ENCODE peak calls at places on chromosomes 6 and 20, in eight cellular contexts. One of them, this sample, is unnamed.

GRCh38 chr6:152941746-152942145 is 41.1 kb downstream of the FBXO5 start:
- DNase-seq in HFF-Myc: no peak
- DNase-seq in CD8-positive, alpha-beta T cell: no peak
- DNase-seq in fibroblast of mammary gland: no peak
- DNase-seq in astrocyte of the spinal cord: no peak
- DNase-seq in vagina: no peak
- DNase-seq in ovary: no peak
- DNase-seq in left ventricle myocardium inferior: no peak
- DNase-seq in this sample: no peak

GRCh38 chr6:52388790-52389189 is 26.8 kb downstream of the PAQR8 start:
- DNase-seq in astrocyte of the spinal cord: no peak
- DNase-seq in left ventricle myocardium inferior: no peak
- DNase-seq in vagina: no peak
- DNase-seq in ovary: no peak
- DNase-seq in CD8-positive, alpha-beta T cell: no peak
- DNase-seq in fibroblast of mammary gland: no peak
- DNase-seq in HFF-Myc: no peak
- DNase-seq in this sample: peak

GRCh38 chr6:9224539-9224938 is 789.2 kb upstream of the SLC35B3 start:
- DNase-seq in astrocyte of the spinal cord: no peak
- DNase-seq in vagina: no peak
- DNase-seq in fibroblast of mammary gland: no peak
- DNase-seq in left ventricle myocardium inferior: no peak
- DNase-seq in HFF-Myc: no peak
- DNase-seq in ovary: no peak
- DNase-seq in CD8-positive, alpha-beta T cell: no peak
- DNase-seq in this sample: no peak

GRCh38 chr6:14129572-14129971 is 12.0 kb downstream of the CD83 start:
- DNase-seq in CD8-positive, alpha-beta T cell: peak
- DNase-seq in vagina: no peak
- DNase-seq in ovary: peak
- DNase-seq in HFF-Myc: peak
- DNase-seq in left ventricle myocardium inferior: peak
- DNase-seq in astrocyte of the spinal cord: peak
- DNase-seq in fibroblast of mammary gland: peak
- DNase-seq in this sample: peak

GRCh38 chr20:15446373-15446772 is 1109.0 kb upstream of the FLRT3 start:
- DNase-seq in ovary: peak
- DNase-seq in HFF-Myc: no peak
- DNase-seq in CD8-positive, alpha-beta T cell: no peak
- DNase-seq in vagina: no peak
- DNase-seq in astrocyte of the spinal cord: peak
- DNase-seq in fibroblast of mammary gland: no peak
- DNase-seq in left ventricle myocardium inferior: peak
- DNase-seq in this sample: peak

GRCh38 chr20:13101276-13101675 is 92.5 kb downstream of the SPTLC3 start:
- DNase-seq in HFF-Myc: no peak
- DNase-seq in fibroblast of mammary gland: no peak
- DNase-seq in ovary: no peak
- DNase-seq in astrocyte of the spinal cord: peak
- DNase-seq in vagina: no peak
- DNase-seq in CD8-positive, alpha-beta T cell: no peak
- DNase-seq in left ventricle myocardium inferior: no peak
- DNase-seq in this sample: no peak

GRCh38 chr6:56807992-56808342 is 146.9 kb upstream of the BEND6 start:
- DNase-seq in CD8-positive, alpha-beta T cell: no peak
- DNase-seq in vagina: no peak
- DNase-seq in left ventricle myocardium inferior: no peak
- DNase-seq in fibroblast of mammary gland: peak
- DNase-seq in astrocyte of the spinal cord: no peak
- DNase-seq in HFF-Myc: no peak
- DNase-seq in ovary: no peak
- DNase-seq in this sample: no peak

GRCh38 chr6:136158398-136158797 is 91.7 kb downstream of the MTFR2 start:
- DNase-seq in fibroblast of mammary gland: no peak
- DNase-seq in vagina: no peak
- DNase-seq in CD8-positive, alpha-beta T cell: no peak
- DNase-seq in ovary: peak
- DNase-seq in HFF-Myc: no peak
- DNase-seq in left ventricle myocardium inferior: peak
- DNase-seq in astrocyte of the spinal cord: peak
- DNase-seq in this sample: peak

GRCh38 chr6:140366991-140367390 is 992.5 kb upstream of the CITED2 start:
- DNase-seq in left ventricle myocardium inferior: no peak
- DNase-seq in fibroblast of mammary gland: peak
- DNase-seq in CD8-positive, alpha-beta T cell: no peak
- DNase-seq in ovary: no peak
- DNase-seq in HFF-Myc: peak
- DNase-seq in vagina: no peak
- DNase-seq in astrocyte of the spinal cord: peak
- DNase-seq in this sample: peak

GRCh38 chr6:108690326-108691000 is 129.7 kb downstream of the FOXO3 start:
- DNase-seq in vagina: no peak
- DNase-seq in ovary: no peak
- DNase-seq in astrocyte of the spinal cord: no peak
- DNase-seq in HFF-Myc: no peak
- DNase-seq in CD8-positive, alpha-beta T cell: no peak
- DNase-seq in fibroblast of mammary gland: peak
- DNase-seq in left ventricle myocardium inferior: no peak
- DNase-seq in this sample: peak

DNA sequence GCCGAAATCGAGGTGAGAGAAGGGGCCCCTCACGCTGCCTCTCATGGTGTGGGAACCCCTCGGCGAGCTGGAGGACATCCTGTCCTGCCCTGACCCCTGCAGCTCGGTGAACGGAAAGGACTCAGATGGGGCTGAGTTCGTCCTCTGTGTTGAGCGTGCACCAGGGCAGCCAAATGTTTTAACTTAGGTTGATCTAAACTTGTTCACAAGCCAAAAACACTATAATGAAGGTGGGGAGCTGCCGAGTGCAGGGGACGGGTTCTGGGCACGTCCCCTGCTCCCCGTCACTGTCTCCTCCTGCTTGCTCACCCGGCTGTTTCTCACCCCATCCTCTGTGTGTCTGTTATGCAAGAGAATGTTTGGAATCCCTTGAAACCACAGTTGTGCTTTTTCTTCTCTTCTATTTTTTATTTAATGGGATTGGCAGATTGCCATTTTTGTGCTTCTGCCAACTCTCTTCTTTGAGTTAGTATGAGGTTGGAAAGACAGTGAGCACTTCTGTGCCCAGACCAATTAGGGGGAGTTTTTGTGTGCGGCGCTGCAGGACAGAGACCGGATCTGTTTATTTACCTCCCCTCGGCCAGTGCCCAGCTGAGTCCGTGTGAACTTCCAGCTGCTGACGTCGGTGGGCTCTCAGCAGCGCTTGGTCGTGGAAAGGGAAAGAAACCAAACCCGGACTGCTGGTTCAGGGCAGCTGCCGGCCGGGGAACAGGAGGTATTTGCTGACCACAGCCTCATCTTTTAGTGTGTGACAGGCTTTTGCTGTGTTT is 158.1 kb downstream of the DTNBP1 start:
- DNase-seq in left ventricle myocardium inferior: peak
- DNase-seq in vagina: peak
- DNase-seq in ovary: peak
- DNase-seq in astrocyte of the spinal cord: peak
- DNase-seq in fibroblast of mammary gland: peak
- DNase-seq in HFF-Myc: peak
- DNase-seq in CD8-positive, alpha-beta T cell: no peak
- DNase-seq in this sample: peak
- TF ChIP-seq CTCF in left ventricle myocardium inferior: no peak
- TF ChIP-seq CTCF in vagina: no peak
- TF ChIP-seq CTCF in ovary: no peak
- TF ChIP-seq CTCF in astrocyte of the spinal cord: peak
- TF ChIP-seq CTCF in fibroblast of mammary gland: no peak
- TF ChIP-seq CTCF in HFF-Myc: no peak
- TF ChIP-seq CTCF in CD8-positive, alpha-beta T cell: no peak
- TF ChIP-seq CTCF in this sample: no peak

DNA sequence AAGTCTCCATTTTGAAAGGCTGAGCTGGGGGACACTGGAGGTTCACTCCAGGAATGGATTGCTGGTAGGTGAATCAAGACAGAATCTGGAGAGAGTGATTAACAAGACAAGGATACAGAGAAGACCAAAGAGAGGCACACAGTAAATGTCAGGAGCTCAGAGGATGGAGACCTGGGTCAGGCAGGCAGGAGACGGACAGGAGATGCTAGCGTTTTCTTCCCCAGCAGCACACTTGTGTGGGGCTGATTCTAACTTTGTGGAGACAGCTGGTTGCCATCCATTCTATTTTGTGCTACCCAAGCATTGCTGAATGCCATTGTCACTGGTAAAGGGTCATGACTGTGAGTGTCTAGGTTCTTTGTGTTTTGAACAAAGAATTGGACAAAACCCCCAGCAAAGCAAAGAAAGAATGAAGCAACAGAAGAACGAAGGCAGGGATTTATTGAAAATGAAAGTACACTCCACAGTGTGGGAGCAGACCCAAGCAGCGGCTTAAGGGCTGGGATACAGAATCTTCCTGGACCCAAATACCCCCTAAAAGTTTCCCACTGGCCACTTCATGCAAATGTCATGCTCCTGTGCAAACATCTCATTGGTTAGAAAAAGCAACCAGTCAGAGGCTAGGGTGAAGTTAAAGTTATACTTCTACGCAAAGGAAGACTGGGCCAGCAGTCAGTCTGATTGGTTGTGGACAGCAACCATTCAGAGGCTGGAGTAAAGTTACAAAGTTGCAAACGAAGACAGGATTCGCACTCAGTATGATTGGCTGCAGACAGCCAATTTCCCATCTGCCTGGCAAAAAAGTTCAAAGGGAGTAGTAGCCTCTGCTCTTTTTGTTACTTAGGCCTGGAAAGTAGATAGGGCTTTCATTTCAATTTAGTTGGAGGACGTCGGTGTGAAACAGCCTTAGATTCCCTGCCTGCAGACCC is 17.5 kb downstream of the PTK7 start:
- DNase-seq in left ventricle myocardium inferior: no peak
- DNase-seq in astrocyte of the spinal cord: peak
- DNase-seq in HFF-Myc: peak
- DNase-seq in vagina: no peak
- DNase-seq in ovary: peak
- DNase-seq in fibroblast of mammary gland: peak
- DNase-seq in CD8-positive, alpha-beta T cell: no peak
- DNase-seq in this sample: peak
- H3K4me3 ChIP-seq in left ventricle myocardium inferior: peak
- H3K4me3 ChIP-seq in astrocyte of the spinal cord: peak
- H3K4me3 ChIP-seq in HFF-Myc: peak
- H3K4me3 ChIP-seq in vagina: peak
- H3K4me3 ChIP-seq in ovary: peak
- H3K4me3 ChIP-seq in fibroblast of mammary gland: peak
- H3K4me3 ChIP-seq in CD8-positive, alpha-beta T cell: no peak
- H3K4me3 ChIP-seq in this sample: peak

DNA sequence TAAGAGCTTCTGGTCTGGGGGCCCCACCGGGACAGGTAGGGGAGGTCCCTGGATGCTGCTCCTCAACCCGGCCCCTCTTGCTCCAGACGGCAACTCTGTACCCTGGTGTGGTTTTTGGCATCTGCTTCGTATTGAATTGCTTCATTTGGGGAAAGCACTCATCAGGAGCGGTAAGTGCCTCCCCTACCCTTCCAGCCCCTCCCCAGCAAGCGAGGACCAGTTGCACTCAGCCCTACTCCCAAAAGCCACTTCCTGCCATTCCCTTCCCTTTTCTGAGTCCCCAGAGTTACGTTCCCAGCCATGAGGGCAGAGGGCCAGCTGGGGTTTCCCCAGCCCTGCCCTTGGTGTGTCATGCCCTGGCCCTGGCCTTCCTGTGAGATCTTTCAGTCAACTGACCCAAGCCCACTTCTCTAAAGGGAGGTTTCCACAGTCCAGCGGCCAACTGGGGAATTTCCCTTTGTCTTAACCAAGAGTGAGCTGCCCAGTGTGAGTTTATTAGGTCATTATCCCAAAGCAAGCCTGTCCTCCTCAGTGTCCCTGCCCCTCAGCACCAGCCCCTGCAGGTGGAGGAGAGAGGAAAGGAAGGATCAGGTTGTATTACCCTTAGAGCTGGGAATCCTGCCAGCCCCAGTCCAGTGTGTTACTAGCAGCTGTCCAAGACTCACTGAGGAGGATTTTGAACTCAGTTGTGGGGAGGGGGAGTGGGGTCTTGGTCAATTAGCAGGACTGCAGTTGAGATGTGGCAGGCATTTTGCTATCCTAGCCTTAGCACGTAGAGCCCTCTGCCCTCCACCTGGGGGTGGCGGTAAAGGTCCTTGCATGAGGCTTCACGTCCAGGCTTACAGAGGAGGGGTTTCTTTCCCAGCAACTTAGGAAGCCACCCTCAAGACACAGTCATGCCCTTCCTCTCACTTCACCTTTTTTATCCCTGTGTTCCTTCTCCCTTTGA is 45.8 kb downstream of the TM9SF4 start:
- DNase-seq in ovary: peak
- DNase-seq in CD8-positive, alpha-beta T cell: peak
- DNase-seq in vagina: peak
- DNase-seq in HFF-Myc: peak
- DNase-seq in astrocyte of the spinal cord: peak
- DNase-seq in fibroblast of mammary gland: peak
- DNase-seq in left ventricle myocardium inferior: peak
- DNase-seq in this sample: peak
- TF ChIP-seq CTCF in ovary: no peak
- TF ChIP-seq CTCF in CD8-positive, alpha-beta T cell: no peak
- TF ChIP-seq CTCF in vagina: no peak
- TF ChIP-seq CTCF in HFF-Myc: peak
- TF ChIP-seq CTCF in astrocyte of the spinal cord: peak
- TF ChIP-seq CTCF in fibroblast of mammary gland: no peak
- TF ChIP-seq CTCF in left ventricle myocardium inferior: peak
- TF ChIP-seq CTCF in this sample: peak

GRCh38 chr6:42781811-42782688 is at the start of gene BICRAL:
- DNase-seq in fibroblast of mammary gland: peak
- DNase-seq in ovary: peak
- DNase-seq in left ventricle myocardium inferior: peak
- DNase-seq in CD8-positive, alpha-beta T cell: peak
- DNase-seq in astrocyte of the spinal cord: peak
- DNase-seq in HFF-Myc: peak
- DNase-seq in vagina: no peak
- DNase-seq in this sample: peak

GRCh38 chr6:42779521-42779920 is 2.3 kb upstream of the BICRAL start:
- DNase-seq in left ventricle myocardium inferior: no peak
- DNase-seq in HFF-Myc: no peak
- DNase-seq in ovary: no peak
- DNase-seq in CD8-positive, alpha-beta T cell: no peak
- DNase-seq in vagina: no peak
- DNase-seq in astrocyte of the spinal cord: no peak
- DNase-seq in fibroblast of mammary gland: no peak
- DNase-seq in this sample: no peak

GRCh38 chr6:42783177-42783875 is 1.5 kb downstream of the BICRAL start:
- DNase-seq in astrocyte of the spinal cord: peak
- DNase-seq in ovary: peak
- DNase-seq in CD8-positive, alpha-beta T cell: peak
- DNase-seq in HFF-Myc: no peak
- DNase-seq in fibroblast of mammary gland: peak
- DNase-seq in left ventricle myocardium inferior: peak
- DNase-seq in vagina: no peak
- DNase-seq in this sample: peak

GRCh38 chr6:42782689-42783176 is 881 bp downstream of the BICRAL start:
- DNase-seq in CD8-positive, alpha-beta T cell: peak
- DNase-seq in fibroblast of mammary gland: peak
- DNase-seq in left ventricle myocardium inferior: peak
- DNase-seq in HFF-Myc: peak
- DNase-seq in astrocyte of the spinal cord: peak
- DNase-seq in vagina: no peak
- DNase-seq in ovary: peak
- DNase-seq in this sample: peak

DNA sequence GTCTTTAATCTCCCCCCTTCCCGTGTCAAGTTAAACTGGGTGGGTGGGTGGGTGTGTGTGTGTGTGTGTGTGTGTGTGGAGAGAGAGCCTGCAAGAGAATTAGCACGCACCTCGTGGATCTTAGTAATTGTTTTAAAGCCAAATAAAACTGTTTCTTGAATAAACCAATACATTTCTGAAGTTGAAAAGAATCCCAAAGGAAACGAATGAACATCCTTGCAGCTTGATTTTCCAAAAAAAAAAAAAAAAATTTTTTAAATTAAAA is 374 bp upstream of the BICRAL start:
- DNase-seq in CD8-positive, alpha-beta T cell: peak
- DNase-seq in vagina: no peak
- DNase-seq in fibroblast of mammary gland: peak
- DNase-seq in ovary: no peak
- DNase-seq in astrocyte of the spinal cord: peak
- DNase-seq in left ventricle myocardium inferior: no peak
- DNase-seq in HFF-Myc: no peak
- DNase-seq in this sample: peak
- H3K4me3 ChIP-seq in CD8-positive, alpha-beta T cell: peak
- H3K4me3 ChIP-seq in vagina: peak
- H3K4me3 ChIP-seq in fibroblast of mammary gland: peak
- H3K4me3 ChIP-seq in ovary: peak
- H3K4me3 ChIP-seq in astrocyte of the spinal cord: peak
- H3K4me3 ChIP-seq in left ventricle myocardium inferior: peak
- H3K4me3 ChIP-seq in HFF-Myc: peak
- H3K4me3 ChIP-seq in this sample: peak